ENCODE peak calls at places on chromosome 13, in eight cellular contexts. G is GM23338, T is A549, S is K562, I is SK-N-SH, J is Panc1, H is GM12878, M is HL-60. Q is an unnamed sample.
A peak's percentile ranks its signal among the peaks of the same experiment; 100 is the strongest.

GRCh38 chr13:26202365-26202972 is 19.6 kb downstream of the RNF6 start:
- DNase-seq in G (no peak), S (no peak), T (no peak), H (no peak), M (no peak), J (no peak), I (no peak), Q (no peak)

GRCh38 chr13:97113231-97114001 is 108.7 kb upstream of the MBNL2 start:
- DNase-seq in S (no peak), G (peak; percentile 23), T (no peak), I (no peak), J (no peak), H (no peak), M (no peak), Q (no peak)

GRCh38 chr13:100139822-100140221 is 50.9 kb downstream of the PCCA start:
- DNase-seq in M (no peak), T (no peak), S (no peak), J (no peak), H (no peak), I (no peak), G (no peak), Q (no peak)

GRCh38 chr13:79749985-79750551 is 269.1 kb downstream of the NDFIP2 start:
- DNase-seq in G (peak; percentile 56), T (peak; percentile 36), S (no peak), M (no peak), H (no peak), J (no peak), I (no peak), Q (no peak)

GRCh38 chr13:28451482-28452217 is 43.3 kb downstream of the FLT1 start:
- DNase-seq in S (peak; percentile 21), M (no peak), G (peak; percentile 76), T (no peak), H (no peak), I (no peak), J (no peak), Q (no peak)

GRCh38 chr13:113413178-113413897 is 40.0 kb downstream of the ADPRHL1 start:
- DNase-seq in M (no peak), J (no peak), G (no peak), S (no peak), T (no peak), I (no peak), H (no peak), Q (no peak)

GRCh38 chr13:50474094-50474654 is 369.3 kb downstream of the DLEU7 start:
- DNase-seq in S (no peak), J (no peak), G (no peak), I (no peak), H (no peak), T (no peak), M (no peak), Q (no peak)

GRCh38 chr13:79482271-79482970 is 1.5 kb downstream of the NDFIP2 start:
- DNase-seq in G (no peak), I (no peak), S (no peak), H (no peak), J (no peak), T (no peak), M (no peak), Q (no peak)

GRCh38 chr13:50616101-50616500 is 227.4 kb downstream of the DLEU7 start:
- DNase-seq in H (no peak), G (no peak), T (no peak), J (no peak), S (no peak), I (no peak), M (no peak), Q (no peak)

GRCh38 chr13:97493471-97493870 is 59.5 kb downstream of the RAP2A start:
- DNase-seq in S (no peak), T (no peak), I (no peak), H (no peak), M (no peak), G (no peak), J (no peak), Q (no peak)

GRCh38 chr13:89393758-89394157 is 1722.6 kb downstream of the SLITRK5 start:
- DNase-seq in H (no peak), I (no peak), M (no peak), G (no peak), J (no peak), T (no peak), S (no peak), Q (no peak)

GRCh38 chr13:26621731-26622401 is 64.4 kb downstream of the WASF3 start:
- DNase-seq in T (no peak), I (no peak), G (no peak), H (no peak), S (no peak), J (no peak), M (no peak), Q (no peak)

GRCh38 chr13:97544041-97544765 is 110.2 kb downstream of the RAP2A start:
- DNase-seq in G (no peak), J (no peak), M (no peak), I (no peak), H (no peak), S (no peak), T (no peak), Q (no peak)

GRCh38 chr13:53255795-53256194 is 227.2 kb downstream of the OLFM4 start:
- DNase-seq in T (no peak), M (no peak), I (no peak), J (no peak), H (no peak), S (no peak), G (no peak), Q (no peak)

GRCh38 chr13:48618937-48619336 is 34.8 kb upstream of the CYSLTR2 start:
- DNase-seq in T (no peak), H (no peak), J (no peak), I (no peak), G (no peak), M (no peak), S (no peak), Q (no peak)

GRCh38 chr13:46655727-46656180 is 102.8 kb downstream of the LRCH1 start:
- DNase-seq in G (peak; percentile 59), H (no peak), I (no peak), S (no peak), M (no peak), T (no peak), J (no peak), Q (no peak)

GRCh38 chr13:22735381-22735995 is 445.3 kb upstream of the SGCG start:
- DNase-seq in S (no peak), T (peak; percentile 25), G (peak; percentile 59), I (no peak), J (no peak), M (no peak), H (no peak), Q (no peak)

GRCh38 chr13:83883061-83883523 is 818 bp upstream of the SLITRK1 start:
- DNase-seq in H (no peak), M (no peak), I (no peak), T (no peak), G (peak; percentile 58), S (no peak), J (no peak), Q (no peak)

GRCh38 chr13:112254900-112255299 is 121.3 kb upstream of the SPACA7 start:
- DNase-seq in H (no peak), M (no peak), G (no peak), J (no peak), S (no peak), T (no peak), I (no peak), Q (no peak)
- TF ChIP-seq REST in H (no peak), M (no peak), G (no peak), J (no peak), S (no peak), T (no peak), I (no peak), Q (no peak)

GRCh38 chr13:95535243-95535642 is 17.3 kb upstream of the CLDN10 start:
- DNase-seq in S (no peak), J (peak; percentile 84), M (no peak), T (peak; percentile 89), I (no peak), H (no peak), G (no peak), Q (peak; percentile 77)
- TF ChIP-seq REST in S (no peak), J (no peak), M (no peak), T (no peak), I (no peak), H (no peak), G (no peak), Q (no peak)

DNA sequence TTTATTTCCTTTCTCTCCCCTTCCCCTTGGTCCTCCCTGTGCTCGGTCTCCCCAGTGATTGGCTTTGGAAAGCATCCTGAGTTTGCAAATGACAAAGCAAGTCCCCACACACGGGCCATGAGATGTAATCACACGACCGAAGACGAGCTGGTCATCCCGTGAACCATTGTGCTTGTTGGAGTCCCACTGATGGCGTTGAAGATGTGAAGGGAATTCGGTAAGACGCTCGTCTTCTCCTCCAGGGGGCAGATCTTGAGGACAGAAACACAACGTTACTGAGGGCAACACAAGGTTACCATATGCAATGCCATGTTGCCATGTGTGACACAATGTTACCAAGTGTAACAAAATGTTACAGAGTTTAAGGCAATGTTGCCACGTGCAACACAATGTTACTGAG is 42.0 kb upstream of the SLC15A1 start:
- DNase-seq in G (peak; percentile 63), I (no peak), S (no peak), M (no peak), T (no peak), H (no peak), J (no peak), Q (no peak)
- TF ChIP-seq REST in G (no peak), I (no peak), S (no peak), M (no peak), T (no peak), H (no peak), J (no peak), Q (no peak)

GRCh38 chr13:75635101-75635620 is 969 bp upstream of the LMO7 start:
- DNase-seq in M (no peak), S (no peak), T (no peak), H (no peak), I (no peak), G (peak; percentile 41), J (no peak), Q (no peak)

GRCh38 chr13:75633285-75633684 is 2.8 kb upstream of the LMO7 start:
- DNase-seq in J (no peak), G (no peak), M (no peak), H (no peak), I (no peak), T (no peak), S (no peak), Q (no peak)

GRCh38 chr13:75637101-75637774 is 1.1 kb downstream of the LMO7 start:
- DNase-seq in J (no peak), I (peak; percentile 36), M (no peak), S (no peak), T (no peak), H (no peak), G (peak; percentile 56), Q (no peak)

GRCh38 chr13:75636339-75637095 is 387 bp downstream of the LMO7 start:
- DNase-seq in S (peak; percentile 20), M (peak; percentile 64), T (no peak), H (no peak), J (no peak), I (peak; percentile 67), G (peak; percentile 70), Q (no peak)

DNA sequence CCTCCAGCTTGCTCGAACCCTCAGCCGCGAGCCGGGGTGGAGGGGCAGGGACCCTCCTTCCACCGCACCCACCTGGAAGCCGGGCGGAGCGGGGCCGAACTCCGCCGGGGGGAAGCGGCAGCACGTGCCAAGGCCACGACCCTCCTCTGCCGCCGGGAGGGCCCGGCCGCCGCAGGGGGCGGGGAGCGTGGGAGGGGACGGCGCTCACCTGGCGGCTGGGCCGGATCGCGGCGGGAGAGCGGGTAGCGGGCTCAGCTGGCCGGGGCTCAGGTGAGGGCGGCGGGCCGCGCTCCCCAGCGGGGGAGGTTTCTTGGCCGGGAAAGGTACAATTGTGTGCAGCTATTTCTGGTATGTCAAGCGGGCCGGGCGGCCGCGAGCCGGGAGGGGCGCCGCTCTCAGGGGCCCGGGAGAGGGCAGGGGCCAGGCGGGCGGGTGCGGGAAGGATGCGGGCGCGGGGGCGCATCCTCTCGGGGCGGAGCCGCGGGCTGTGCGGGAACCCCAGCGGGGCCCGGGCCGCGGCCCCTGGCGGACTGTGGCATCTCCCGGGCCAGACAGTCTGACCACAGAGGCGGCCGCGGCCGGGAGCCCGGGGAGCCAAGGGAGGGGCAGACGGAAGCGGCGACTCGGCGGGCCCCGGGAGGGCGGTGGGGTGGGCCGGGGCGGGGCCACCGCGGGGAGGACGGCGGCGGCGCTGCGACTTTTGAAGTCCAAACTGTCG is at the start of gene LMO7:
- DNase-seq in S (peak; percentile 49), I (peak; percentile 90), H (no peak), M (no peak), T (peak; percentile 25), J (no peak), G (peak; percentile 89), Q (no peak)
- TF ChIP-seq REST in S (no peak), I (no peak), H (no peak), M (no peak), T (no peak), J (no peak), G (no peak), Q (no peak)

Q was measured in HCT116.